ENCODE peak calls at places on chromosome 3, in eight cellular contexts. H is fibroblast of lung, V is PC-3, G is GM23338, M is neural progenitor cell, F is K562, S is OCI-LY7, O is GM12878. B is an unnamed sample.

GRCh38 chr3:140816804-140817203 is 124.8 kb upstream of the SLC25A36 start:
- DNase-seq in H (no peak), V (no peak), G (no peak), M (no peak), F (no peak), S (no peak), O (no peak), B (no peak)

GRCh38 chr3:100650651-100651611 is 41.5 kb downstream of the ADGRG7 start:
- DNase-seq in H (peak; percentile 69), V (peak; percentile 90), G (no peak), M (no peak), F (no peak), S (peak; percentile 10), O (peak; percentile 69), B (peak; percentile 54)

GRCh38 chr3:36429986-36430485 is 49.7 kb downstream of the STAC start:
- DNase-seq in H (no peak), V (no peak), G (no peak), M (no peak), F (no peak), S (no peak), O (no peak), B (no peak)

GRCh38 chr3:104635872-104636580 is 730.7 kb upstream of the ALCAM start:
- DNase-seq in H (no peak), V (peak; percentile 5), G (peak; percentile 33), M (no peak), F (no peak), S (no peak), O (no peak), B (no peak)

GRCh38 chr3:42502429-42503250 is at the start of gene VIPR1:
- DNase-seq in H (peak; percentile 8), V (peak; percentile 92), G (peak; percentile 95), M (peak; percentile 94), F (peak; percentile 100), S (peak; percentile 79), O (no peak), B (peak; percentile 91)

GRCh38 chr3:31213869-31214486 is 318.7 kb upstream of the STT3B start:
- DNase-seq in H (no peak), V (peak; percentile 22), G (no peak), M (no peak), F (no peak), S (peak; percentile 79), O (peak; percentile 79), B (peak; percentile 53)

GRCh38 chr3:150072576-150072975 is 101.9 kb upstream of the PFN2 start:
- DNase-seq in H (no peak), V (no peak), G (no peak), M (no peak), F (no peak), S (no peak), O (no peak), B (no peak)

GRCh38 chr3:17355591-17355990 is 386.8 kb downstream of the TBC1D5 start:
- DNase-seq in H (peak; percentile 16), V (no peak), G (no peak), M (no peak), F (no peak), S (no peak), O (no peak), B (no peak)

GRCh38 chr3:14535616-14536015 is 4.5 kb downstream of the GRIP2 start:
- DNase-seq in H (no peak), V (no peak), G (no peak), M (no peak), F (no peak), S (no peak), O (no peak), B (no peak)
- H3K4me1 ChIP-seq in H (no peaks in the 10 kb centered on the region), V (peaks cover 6% of the 10 kb centered on the region), G (peaks cover 48% of the 10 kb centered on the region), M (peaks cover 19% of the 10 kb centered on the region), F (peaks cover 26% of the 10 kb centered on the region), S (no peaks in the 10 kb centered on the region), O (no peaks in the 10 kb centered on the region), B (no peaks in the 10 kb centered on the region)

GRCh38 chr3:160040181-160040580 is 51.5 kb downstream of the IL12A start:
- DNase-seq in H (peak; percentile 66), V (no peak), G (no peak), M (no peak), F (no peak), S (no peak), O (no peak), B (no peak)

GRCh38 chr3:160035757-160036156 is 47.1 kb downstream of the IL12A start:
- DNase-seq in H (no peak), V (no peak), G (no peak), M (no peak), F (no peak), S (no peak), O (no peak), B (no peak)

GRCh38 chr3:160038862-160039562 is 50.4 kb downstream of the IL12A start:
- DNase-seq in H (peak; percentile 38), V (no peak), G (peak; percentile 55), M (peak; percentile 51), F (no peak), S (no peak), O (no peak), B (no peak)
- H2AFZ ChIP-seq in H (peak overlapping the region; percentile 68), V (no peak overlapping the region), G (peak overlapping the region; percentile 88), M (peak overlapping the region; percentile 73), F (no peak overlapping the region), S (no peak overlapping the region), O (peak overlapping the region; percentile 33), B (no peak overlapping the region)

GRCh38 chr3:112629425-112629824 is 11.5 kb downstream of the CCDC80 start:
- DNase-seq in H (peak; percentile 98), V (peak; percentile 80), G (no peak), M (no peak), F (no peak), S (no peak), O (no peak), B (no peak)

GRCh38 chr3:112623717-112624116 is 17.2 kb downstream of the CCDC80 start:
- DNase-seq in H (no peak), V (peak; percentile 90), G (no peak), M (no peak), F (no peak), S (no peak), O (no peak), B (no peak)

GRCh38 chr3:112631257-112631656 is 9.7 kb downstream of the CCDC80 start:
- DNase-seq in H (no peak), V (no peak), G (no peak), M (no peak), F (no peak), S (no peak), O (no peak), B (no peak)

GRCh38 chr3:112627419-112627818 is 13.5 kb downstream of the CCDC80 start:
- DNase-seq in H (no peak), V (no peak), G (no peak), M (no peak), F (no peak), S (no peak), O (no peak), B (no peak)

GRCh38 chr3:112628038-112628437 is 12.9 kb downstream of the CCDC80 start:
- DNase-seq in H (no peak), V (no peak), G (no peak), M (no peak), F (no peak), S (no peak), O (no peak), B (no peak)
- H3K4me1 ChIP-seq in H (peaks cover 7% of the 10 kb centered on the region), V (peaks cover 29% of the 10 kb centered on the region), G (peaks cover 48% of the 10 kb centered on the region), M (peaks cover 28% of the 10 kb centered on the region), F (no peaks in the 10 kb centered on the region), S (no peaks in the 10 kb centered on the region), O (no peaks in the 10 kb centered on the region), B (no peaks in the 10 kb centered on the region)

GRCh38 chr3:159856496-159857098 is 132.0 kb upstream of the IL12A start:
- DNase-seq in H (no peak), V (no peak), G (no peak), M (peak; percentile 59), F (no peak), S (no peak), O (no peak), B (no peak)
- H2AFZ ChIP-seq in H (no peak overlapping the region), V (no peak overlapping the region), G (no peak overlapping the region), M (no peak overlapping the region), F (no peak overlapping the region), S (no peak overlapping the region), O (peak overlapping the region; percentile 37), B (no peak overlapping the region)

DNA sequence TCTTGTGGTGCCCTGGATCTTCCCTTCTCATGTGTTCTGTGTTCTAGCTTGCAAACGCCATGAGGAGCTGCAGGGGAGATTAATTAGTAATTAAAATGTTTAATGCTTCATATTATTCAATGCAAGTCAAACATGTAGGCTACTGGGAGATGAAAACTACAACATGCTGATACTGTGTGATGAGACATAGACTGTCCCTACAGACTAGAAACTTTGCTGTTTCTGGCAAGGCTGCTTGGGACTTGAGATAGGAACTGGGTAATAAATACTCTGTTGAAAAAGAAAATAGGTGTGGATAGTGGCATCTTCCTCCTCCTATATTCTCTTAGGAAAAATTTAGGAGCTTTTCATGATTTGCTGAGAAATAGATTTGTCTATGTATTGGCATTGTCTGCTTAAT is 379.2 kb downstream of the LPP start:
- DNase-seq in H (no peak), V (no peak), G (no peak), M (no peak), F (no peak), S (no peak), O (no peak), B (peak; percentile 1)
- H3K4me1 ChIP-seq in H (peaks cover 3% of the 10 kb centered on the region), V (peaks cover 51% of the 10 kb centered on the region), G (peaks cover 10% of the 10 kb centered on the region), M (peaks cover 3% of the 10 kb centered on the region), F (no peaks in the 10 kb centered on the region), S (no peaks in the 10 kb centered on the region), O (no peaks in the 10 kb centered on the region), B (no peaks in the 10 kb centered on the region)